ENCODE peak calls at places on chromosomes 4 and X, in five cellular contexts. M, V, A, N and L are unnamed samples.

GRCh38 chr4:77911842-77912450 is 49.3 kb downstream of the MRPL1 start:
- DNase-seq in N (no peak), V (no peak), A (no peak), M (no peak), L (no peak)

GRCh38 chrX:32483534-32484136 is 727.7 kb downstream of the DMD start:
- DNase-seq in N (no peak), V (no peak), A (no peak), M (no peak), L (no peak)

GRCh38 chr4:13544556-13545393 is 467 bp upstream of the NKX3-2 start:
- DNase-seq in V (peak; percentile 55), N (peak; percentile 83), M (peak; percentile 82), A (no peak), L (no peak)

GRCh38 chr4:8402640-8403039 is 37.9 kb downstream of the ACOX3 start:
- DNase-seq in V (no peak), M (no peak), A (no peak), N (no peak), L (peak; percentile 40)

GRCh38 chr4:84493092-84493850 is 5.8 kb downstream of the NKX6-1 start:
- DNase-seq in A (no peak), V (no peak), N (no peak), M (peak; percentile 66), L (no peak)

GRCh38 chr4:128517096-128517738 is 229.6 kb upstream of the PGRMC2 start:
- DNase-seq in V (no peak), M (no peak), N (peak; percentile 32), A (no peak), L (no peak)

GRCh38 chr4:87835192-87835591 is 2.4 kb downstream of the MEPE start:
- DNase-seq in V (no peak), N (peak; percentile 48), A (no peak), M (no peak), L (no peak)

GRCh38 chr4:74062954-74063353 is 24.5 kb upstream of the CXCL3 start:
- DNase-seq in A (no peak), V (no peak), N (no peak), M (no peak), L (no peak)

GRCh38 chrX:115226929-115227328 is 7.0 kb downstream of the LRCH2 start:
- DNase-seq in V (no peak), N (peak; percentile 36), A (no peak), M (no peak), L (no peak)

GRCh38 chr4:123232439-123232838 is 164.2 kb upstream of the SPRY1 start:
- DNase-seq in A (no peak), M (no peak), N (peak; percentile 62), V (no peak), L (no peak)

GRCh38 chrX:38315186-38315585 is 12.1 kb downstream of the RPGR start:
- DNase-seq in A (no peak), N (no peak), M (no peak), V (no peak), L (no peak)
- TF ChIP-seq CTCF in A (no peak), N (no peak), M (no peak), V (no peak), L (no peak)

GRCh38 chrX:48002929-48003328 is 860 bp downstream of the ZNF182 start:
- DNase-seq in N (no peak), M (no peak), V (no peak), A (no peak), L (no peak)

GRCh38 chrX:48003367-48003757 is 427 bp downstream of the ZNF182 start:
- DNase-seq in N (no peak), A (no peak), M (no peak), V (no peak), L (no peak)

DNA sequence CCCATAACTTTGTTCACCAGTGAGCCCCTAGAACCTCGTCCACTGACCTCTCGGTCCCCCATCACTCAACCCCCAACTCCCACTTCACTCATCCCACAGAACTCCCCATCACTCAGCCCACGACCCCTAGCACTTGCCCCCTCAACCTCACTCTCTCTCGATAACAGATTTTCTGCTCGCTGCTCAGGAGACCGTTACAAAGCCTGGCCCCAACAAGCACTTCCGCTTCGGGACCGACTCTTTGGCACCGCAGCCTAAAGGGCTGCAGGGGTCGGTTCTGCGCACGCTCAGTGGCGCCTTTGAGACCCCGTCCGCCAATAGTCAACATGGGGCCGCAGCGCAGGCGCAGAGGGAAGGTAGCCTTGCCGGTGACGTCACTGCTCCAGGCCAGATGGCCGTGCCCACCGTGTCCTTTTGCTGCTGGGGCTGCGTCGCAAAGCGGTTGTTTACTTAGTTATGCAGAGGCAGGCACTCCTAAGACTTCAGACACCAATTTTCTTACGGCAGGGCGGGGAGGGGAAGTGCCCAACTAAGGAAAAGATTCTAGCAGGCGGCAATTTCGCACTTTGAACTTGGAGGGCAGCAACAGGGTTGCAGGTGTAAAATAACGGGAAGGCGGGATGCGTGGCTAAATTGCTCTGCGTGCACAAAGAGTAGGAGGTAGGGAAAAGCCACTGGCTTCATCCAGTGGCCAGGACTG is at the start of gene ZNF182:
- DNase-seq in V (peak; percentile 95), A (peak; percentile 66), M (peak; percentile 98), N (peak; percentile 79), L (peak; percentile 86)
- H3K4me3 ChIP-seq in V (peak within 1 kb of the TSS; percentile 48), A (peak within 1 kb of the TSS; percentile 76), M (peak within 1 kb of the TSS; percentile 37), N (peak within 1 kb of the TSS; percentile 71), L (peak within 1 kb of the TSS; percentile 60)

GRCh38 chr4:185640809-185641675 is 105.7 kb upstream of the PDLIM3 start:
- DNase-seq in A (peak; percentile 80), N (peak; percentile 81), V (no peak), M (no peak), L (no peak)
- TF ChIP-seq CTCF in A (peak; percentile 12), N (peak; percentile 45), V (peak; percentile 49), M (peak; percentile 17), L (peak; percentile 65)

DNA sequence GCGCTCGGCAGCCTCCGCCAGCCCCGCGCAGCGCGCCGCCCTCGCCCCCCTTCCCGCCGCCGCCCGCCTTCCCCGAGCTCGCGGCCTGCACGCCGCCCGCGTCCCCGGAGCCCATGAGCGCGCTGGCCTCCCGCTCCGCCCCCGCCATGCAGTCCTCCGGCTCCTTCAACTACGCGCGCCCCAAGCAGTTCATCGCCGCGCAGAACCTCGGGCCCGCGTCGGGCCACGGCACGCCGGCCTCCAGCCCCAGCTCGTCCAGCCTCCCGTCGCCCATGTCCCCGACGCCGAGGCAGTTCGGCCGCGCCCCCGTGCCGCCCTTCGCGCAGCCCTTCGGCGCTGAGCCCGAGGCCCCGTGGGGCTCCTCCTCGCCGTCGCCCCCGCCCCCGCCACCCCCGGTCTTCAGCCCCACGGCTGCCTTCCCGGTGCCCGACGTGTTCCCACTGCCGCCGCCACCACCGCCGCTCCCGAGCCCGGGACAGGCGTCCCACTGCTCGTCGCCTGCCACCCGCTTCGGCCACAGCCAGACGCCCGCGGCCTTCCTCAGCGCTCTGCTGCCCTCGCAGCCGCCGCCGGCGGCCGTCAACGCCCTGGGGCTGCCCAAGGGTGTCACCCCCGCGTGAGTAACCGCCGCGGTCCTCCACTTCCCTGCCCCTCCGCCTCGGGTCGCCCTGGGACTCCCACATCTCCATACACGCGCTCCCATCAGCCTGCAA is 132.1 kb downstream of the CBR4 start:
- DNase-seq in A (no peak), M (peak; percentile 75), V (no peak), N (no peak), L (no peak)
- H3K4me3 ChIP-seq in A (no peak overlapping the region), M (peak overlapping the region; percentile 28), V (peak overlapping the region; percentile 22), N (no peak overlapping the region), L (no peak overlapping the region)

GRCh38 chr4:6709230-6710114 is at the start of gene MRFAP1L1:
- DNase-seq in V (peak; percentile 97), N (peak; percentile 98), M (peak; percentile 97), A (peak; percentile 91), L (peak; percentile 92)
- TF ChIP-seq CTCF in V (no peak), N (peak; percentile 16), M (no peak), A (peak; percentile 26), L (peak; percentile 34)

DNA sequence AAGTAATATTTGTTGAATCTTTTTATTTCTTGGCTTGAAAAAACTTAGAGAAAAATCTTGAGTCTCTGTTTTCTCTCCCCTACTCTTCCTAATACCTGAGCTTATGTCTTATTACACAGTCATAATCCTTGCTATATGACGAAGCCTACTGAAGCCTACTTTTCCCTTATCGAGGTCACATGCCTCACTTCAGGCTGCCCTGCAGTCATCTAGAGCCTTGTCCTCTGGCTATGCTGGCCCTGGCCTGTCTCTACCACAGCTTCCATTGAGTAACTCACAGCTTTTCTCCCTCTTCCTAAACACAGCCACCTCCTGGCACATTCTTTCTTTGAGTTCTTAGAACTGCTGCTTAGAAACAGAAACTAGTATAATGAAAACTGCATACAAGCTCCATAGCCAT is 1698.2 kb downstream of the STIM2 start:
- DNase-seq in V (no peak), N (peak; percentile 51), M (no peak), A (no peak), L (no peak)
- H3K4me3 ChIP-seq in V (no peak overlapping the region), N (no peak overlapping the region), M (no peak overlapping the region), A (no peak overlapping the region), L (no peak overlapping the region)

DNA sequence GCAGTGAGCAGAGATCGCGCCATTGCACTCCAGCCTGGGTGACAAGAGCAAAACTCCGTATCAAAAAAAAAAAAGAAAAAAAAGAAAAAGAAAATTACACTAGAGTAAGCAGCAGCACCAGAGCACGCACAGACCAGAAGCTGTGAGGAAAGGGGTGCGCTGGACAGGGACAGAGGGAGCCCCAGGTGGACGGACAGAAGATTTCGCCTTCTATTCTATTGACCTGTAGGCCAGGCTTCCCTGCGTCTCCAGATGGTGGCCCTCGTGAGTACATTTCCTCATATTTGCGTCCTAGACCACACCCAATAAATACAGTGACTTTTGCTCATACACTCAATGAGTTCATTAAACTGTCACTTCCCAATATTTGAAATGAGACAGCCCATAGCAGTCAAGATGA is 19.1 kb downstream of the MTNR1A start:
- DNase-seq in V (no peak), N (no peak), A (no peak), M (no peak), L (no peak)
- TF ChIP-seq CTCF in V (no peak), N (no peak), A (no peak), M (no peak), L (no peak)

DNA sequence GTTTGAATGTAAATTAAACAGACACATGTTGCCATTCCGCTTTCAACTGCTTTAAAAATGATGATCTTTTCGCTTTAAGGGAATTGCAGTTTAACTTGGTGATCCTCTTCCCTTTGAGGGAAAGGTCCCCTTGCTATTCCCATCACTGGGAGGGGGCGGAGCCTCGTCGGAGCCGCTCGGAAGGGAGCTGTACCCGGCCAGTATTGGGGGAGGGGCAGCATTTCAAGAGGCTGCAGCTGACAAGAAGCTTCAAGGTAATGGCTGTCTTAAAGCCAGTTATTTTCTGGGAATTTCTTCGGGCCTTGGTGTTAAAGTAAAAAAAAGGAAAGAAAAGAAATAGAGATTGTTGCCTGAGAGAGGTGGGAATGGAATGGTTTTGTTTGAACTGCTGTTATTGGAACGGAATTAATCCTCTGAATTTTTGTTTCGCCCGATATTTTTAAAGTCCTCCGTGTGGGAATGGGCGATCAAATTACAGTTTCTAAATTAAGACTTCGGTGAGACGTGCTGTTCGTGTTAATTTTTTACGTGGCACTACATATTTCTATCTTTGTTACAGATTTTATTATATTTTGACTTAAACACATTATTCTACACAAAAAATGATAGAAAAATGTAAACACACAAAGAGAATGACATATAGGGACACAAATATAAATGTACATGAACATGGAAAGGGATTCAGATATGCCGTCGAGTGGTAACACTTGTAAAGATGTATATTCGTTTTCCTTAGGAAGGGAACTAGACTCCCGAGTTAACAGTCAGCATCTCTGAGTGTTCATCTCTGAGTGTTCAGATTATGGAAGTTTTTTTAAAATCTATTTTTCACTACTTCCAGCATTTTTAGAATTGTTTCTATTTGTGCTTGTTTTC is 9.2 kb downstream of the PWWP3B start:
- DNase-seq in V (peak; percentile 84), N (peak; percentile 17), M (peak; percentile 49), A (peak; percentile 54), L (peak; percentile 67)
- H3K4me3 ChIP-seq in V (peak overlapping the region; percentile 3), N (peak overlapping the region; percentile 20), M (no peak overlapping the region), A (peak overlapping the region; percentile 41), L (peak overlapping the region; percentile 44)